ENCODE peak calls at places on chromosomes 3 and 15, in four cellular contexts. X, O, B and E are unnamed samples.

GRCh38 chr15:65660927-65661326 is 39.2 kb downstream of the SLC24A1 start:
- DNase-seq in O (no peak), X (no peak), B (no peak), E (no peak)

GRCh38 chr3:166697495-166697894 is 682.6 kb downstream of the ZBBX start:
- DNase-seq in B (no peak), X (no peak), O (no peak), E (no peak)

GRCh38 chr3:44687898-44688297 is 24.6 kb upstream of the ZNF502 start:
- DNase-seq in O (no peak), B (no peak), X (no peak), E (no peak)

GRCh38 chr3:47850062-47850802 is 47.3 kb downstream of the DHX30 start:
- DNase-seq in X (no peak), B (no peak), O (no peak), E (no peak)

GRCh38 chr15:71149645-71150557 is 34.6 kb downstream of the THSD4 start:
- DNase-seq in B (no peak), X (no peak), O (no peak), E (no peak)

GRCh38 chr3:27666708-27667107 is 55.4 kb downstream of the EOMES start:
- DNase-seq in O (peak), X (peak), B (no peak), E (no peak)

GRCh38 chr3:77320514-77320913 is 280.6 kb downstream of the ROBO2 start:
- DNase-seq in B (no peak), O (no peak), X (peak), E (peak)

GRCh38 chr3:82927309-82928253 is 1166.1 kb upstream of the GBE1 start:
- DNase-seq in B (no peak), X (no peak), O (no peak), E (no peak)

GRCh38 chr3:193780810-193781472 is 187.9 kb downstream of the OPA1 start:
- DNase-seq in O (peak), X (peak), B (peak), E (no peak)

GRCh38 chr15:99371180-99372103 is 120.2 kb downstream of the LRRC28 start:
- DNase-seq in X (peak), B (peak), O (no peak), E (no peak)

GRCh38 chr15:31019986-31020385 is 28.6 kb upstream of the MTMR10 start:
- DNase-seq in B (no peak), X (no peak), O (no peak), E (no peak)

GRCh38 chr3:178274711-178275110 is 261.5 kb upstream of the KCNMB2 start:
- DNase-seq in X (no peak), B (no peak), O (no peak), E (peak)

GRCh38 chr15:89399390-89400120 is 64.9 kb upstream of the POLG start:
- DNase-seq in X (peak), O (peak), B (peak), E (no peak)

GRCh38 chr3:196757876-196758739 is 18.5 kb downstream of the PAK2 start:
- DNase-seq in B (no peak), X (peak), O (no peak), E (no peak)

GRCh38 chr15:78302579-78302978 is 3.2 kb upstream of the SKIC8 start:
- DNase-seq in O (no peak), B (peak), X (peak), E (no peak)

GRCh38 chr3:154243353-154243752 is 80.9 kb downstream of the DHX36 start:
- DNase-seq in O (no peak), B (no peak), X (peak), E (no peak)

GRCh38 chr3:10219737-10220136 is 28.5 kb upstream of the TATDN2 start:
- DNase-seq in B (no peak), X (no peak), O (no peak), E (no peak)

GRCh38 chr15:31271224-31271635 is 55.4 kb upstream of the KLF13 start:
- DNase-seq in O (no peak), X (no peak), B (no peak), E (no peak)

GRCh38 chr3:29764059-29764458 is 483.2 kb downstream of the RBMS3 start:
- DNase-seq in B (no peak), X (peak), O (peak), E (no peak)

GRCh38 chr3:73451276-73451973 is 173.3 kb downstream of the PDZRN3 start:
- DNase-seq in O (no peak), X (no peak), B (no peak), E (no peak)

GRCh38 chr3:185950720-185951119 is 12.9 kb upstream of the TRA2B start:
- DNase-seq in X (no peak), B (no peak), O (no peak), E (no peak)

GRCh38 chr3:141085331-141086047 is 34.3 kb downstream of the SPSB4 start:
- DNase-seq in O (no peak), B (no peak), X (no peak), E (no peak)

GRCh38 chr3:58234516-58234931 is 3.1 kb upstream of the ABHD6 start:
- DNase-seq in O (no peak), X (peak), B (no peak), E (no peak)